ENCODE peak calls at places on chromosomes 2 and 18, in nine cellular contexts. J, V, F, C, G, N, S, Y and I are unnamed samples.
A peak's percentile ranks its signal among the peaks of the same experiment; 100 is the strongest.

GRCh38 chr18:8081872-8082553 is 514.9 kb downstream of the PTPRM start:
- DNase-seq in J (no peak), C (no peak), Y (no peak), F (no peak), N (no peak), S (no peak), V (no peak), G (peak; percentile 7), I (no peak)

GRCh38 chr18:34809697-34810096 is 99.6 kb downstream of the DTNA start:
- DNase-seq in F (peak; percentile 64), C (no peak), J (peak; percentile 65), V (peak; percentile 35), N (peak; percentile 67), G (peak; percentile 63), Y (peak; percentile 86), S (no peak), I (no peak)

GRCh38 chr2:23541453-23542334 is 156.7 kb downstream of the KLHL29 start:
- DNase-seq in F (peak; percentile 48), C (no peak), Y (no peak), G (no peak), J (no peak), V (no peak), S (no peak), N (no peak), I (no peak)

GRCh38 chr18:58402247-58402646 is 226.6 kb downstream of the ALPK2 start:
- DNase-seq in G (peak; percentile 83), V (no peak), Y (peak; percentile 44), J (no peak), F (peak; percentile 13), N (no peak), C (no peak), S (no peak), I (peak; percentile 73)

GRCh38 chr2:62382757-62383156 is 123.2 kb downstream of the TMEM17 start:
- DNase-seq in J (peak; percentile 26), C (no peak), Y (no peak), N (no peak), F (no peak), S (no peak), G (no peak), V (no peak), I (no peak)

GRCh38 chr2:218290316-218291261 is 1.7 kb downstream of the TMBIM1 start:
- DNase-seq in J (peak; percentile 93), G (no peak), V (peak; percentile 58), F (no peak), N (no peak), Y (no peak), C (no peak), S (no peak), I (no peak)

GRCh38 chr2:120922571-120923332 is 187.1 kb downstream of the GLI2 start:
- DNase-seq in S (no peak), V (no peak), J (no peak), Y (no peak), F (no peak), G (no peak), N (no peak), C (no peak), I (no peak)

GRCh38 chr2:10448646-10449480 is 736 bp upstream of the ODC1 start:
- DNase-seq in J (peak; percentile 80), Y (peak; percentile 95), N (peak; percentile 83), C (peak; percentile 94), G (peak; percentile 86), F (peak; percentile 77), V (peak; percentile 95), S (peak; percentile 92), I (no peak)

GRCh38 chr2:212723226-212723625 is 184.6 kb upstream of the ERBB4 start:
- DNase-seq in G (peak; percentile 19), S (no peak), J (no peak), N (no peak), V (no peak), C (no peak), F (no peak), Y (no peak), I (no peak)

GRCh38 chr2:45345331-45346305 is 265.4 kb downstream of the SRBD1 start:
- DNase-seq in F (no peak), C (no peak), S (no peak), Y (peak; percentile 71), J (no peak), G (no peak), V (no peak), N (no peak), I (no peak)

GRCh38 chr18:8890957-8891464 is 185.7 kb downstream of the MTCL1 start:
- DNase-seq in Y (peak; percentile 80), J (no peak), S (peak; percentile 68), N (no peak), G (peak; percentile 85), F (no peak), V (no peak), C (no peak), I (peak; percentile 8)

GRCh38 chr2:46298522-46299351 is 1.5 kb downstream of the EPAS1 start:
- DNase-seq in C (peak; percentile 75), S (peak; percentile 72), N (peak; percentile 52), G (peak; percentile 58), Y (peak; percentile 80), V (peak; percentile 56), F (peak; percentile 41), J (no peak), I (no peak)

GRCh38 chr2:215960825-215961224 is 52.5 kb downstream of the MREG start:
- DNase-seq in G (no peak), Y (no peak), S (no peak), F (no peak), V (no peak), C (no peak), J (no peak), N (no peak), I (no peak)

GRCh38 chr2:196473617-196474016 is 165.9 kb upstream of the CCDC150 start:
- DNase-seq in Y (no peak), S (no peak), G (no peak), J (no peak), F (no peak), V (no peak), N (no peak), C (no peak), I (no peak)
- H3K27ac ChIP-seq in Y (no peak overlapping the region), S (no peak overlapping the region), G (no peak overlapping the region), J (no peak overlapping the region), F (no peak overlapping the region), V (no peak overlapping the region), N (no peak overlapping the region), C (no peak overlapping the region), I (no peak overlapping the region)

GRCh38 chr2:174510583-174511189 is 23.9 kb upstream of the GPR155 start:
- DNase-seq in Y (no peak), G (peak; percentile 26), S (no peak), V (no peak), F (no peak), N (no peak), C (no peak), J (peak; percentile 71), I (peak; percentile 24)

GRCh38 chr2:174516495-174517378 is 29.9 kb upstream of the GPR155 start:
- DNase-seq in G (no peak), J (no peak), C (no peak), S (no peak), Y (no peak), V (no peak), F (no peak), N (no peak), I (no peak)

GRCh38 chr2:174511580-174512260 is 24.9 kb upstream of the GPR155 start:
- DNase-seq in J (no peak), N (no peak), G (no peak), C (no peak), V (no peak), Y (no peak), S (no peak), F (no peak), I (no peak)

DNA sequence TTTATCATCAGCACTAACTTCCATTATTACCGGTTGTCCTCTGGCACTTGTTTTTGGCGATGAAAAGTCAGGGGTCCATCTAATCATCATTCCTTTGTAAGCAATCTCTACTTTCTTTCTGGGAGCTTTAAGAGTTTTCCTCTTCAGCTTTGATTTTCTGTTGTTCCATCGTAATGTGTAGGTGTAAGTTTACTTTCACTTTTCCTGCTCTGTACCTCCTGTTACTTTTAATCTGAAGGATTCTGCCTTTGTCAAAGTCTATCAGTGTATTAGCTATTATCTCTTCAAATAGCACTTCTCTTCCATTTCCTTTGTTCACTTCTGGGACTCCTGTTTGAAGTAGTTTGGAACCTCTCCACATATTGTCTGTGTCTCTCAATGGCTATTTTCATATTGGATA is 25.5 kb upstream of the GPR155 start:
- DNase-seq in V (no peak), F (no peak), C (no peak), G (no peak), Y (no peak), N (no peak), S (no peak), J (no peak), I (no peak)
- H3K9me3 ChIP-seq in V (peaks cover 6% of the 10 kb centered on the region), F (no peaks in the 10 kb centered on the region), C (peaks cover 21% of the 10 kb centered on the region), G (no peaks in the 10 kb centered on the region), Y (peaks cover 51% of the 10 kb centered on the region), N (peaks cover 6% of the 10 kb centered on the region), S (peaks cover 33% of the 10 kb centered on the region), J (peaks cover 10% of the 10 kb centered on the region), I (peaks cover 11% of the 10 kb centered on the region)

DNA sequence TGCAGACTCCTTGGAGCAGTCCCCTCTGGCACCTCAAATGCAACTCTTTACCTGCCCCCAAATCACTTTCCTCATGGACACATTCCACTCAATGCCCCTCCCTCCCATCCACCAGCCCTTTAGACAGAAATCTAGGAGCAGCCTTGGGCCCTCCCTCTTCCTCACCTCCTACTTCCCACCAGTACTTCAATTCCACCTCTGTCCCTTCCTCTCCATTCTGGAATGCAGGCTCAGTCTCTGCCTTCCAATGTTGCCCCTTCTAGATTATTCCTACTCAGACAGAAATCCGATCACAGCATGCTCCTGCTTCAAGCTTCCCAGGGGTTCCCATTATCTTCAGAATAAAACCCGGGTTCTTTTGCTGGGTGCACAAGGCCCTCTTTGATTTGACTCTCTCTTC is 62.1 kb downstream of the MTHFD2 start:
- DNase-seq in C (no peak), N (no peak), S (no peak), F (no peak), Y (peak; percentile 53), G (no peak), J (no peak), V (no peak), I (no peak)
- H3K4me3 ChIP-seq in C (no peak overlapping the region), N (no peak overlapping the region), S (no peak overlapping the region), F (no peak overlapping the region), Y (no peak overlapping the region), G (no peak overlapping the region), J (no peak overlapping the region), V (no peak overlapping the region), I (no peak overlapping the region)

GRCh38 chr2:60947056-60947455 is 65.7 kb downstream of the REL start:
- DNase-seq in F (no peak), V (no peak), N (no peak), C (no peak), G (no peak), S (no peak), Y (no peak), J (no peak), I (no peak)

GRCh38 chr2:60948161-60948560 is 66.8 kb downstream of the REL start:
- DNase-seq in J (no peak), Y (no peak), F (no peak), S (no peak), V (no peak), C (no peak), N (no peak), G (no peak), I (no peak)

GRCh38 chr2:60954139-60954538 is 63.4 kb upstream of the PEX13 start:
- DNase-seq in J (no peak), V (no peak), G (no peak), S (no peak), Y (no peak), N (no peak), C (no peak), F (no peak), I (no peak)

GRCh38 chr2:60945341-60945740 is 64.0 kb downstream of the REL start:
- DNase-seq in C (no peak), Y (no peak), F (no peak), J (no peak), N (no peak), V (no peak), S (no peak), G (no peak), I (no peak)

GRCh38 chr2:60948926-60949579 is 67.7 kb downstream of the REL start:
- DNase-seq in Y (no peak), G (peak; percentile 50), C (no peak), F (no peak), J (no peak), N (no peak), S (no peak), V (no peak), I (no peak)
- H3K27ac ChIP-seq in Y (no peak overlapping the region), G (no peak overlapping the region), C (no peak overlapping the region), F (no peak overlapping the region), J (no peak overlapping the region), N (no peak overlapping the region), S (no peak overlapping the region), V (no peak overlapping the region), I (no peak overlapping the region)